ENCODE peak calls at places on chromosomes 16 and 17, in six cellular contexts. W is ovary, N is type B pancreatic cell, B is glutamatergic neuron, Z is nephron progenitor cell, Q is epithelial cell of esophagus. S is an unnamed sample.

GRCh38 chr17:74566132-74566753 is 1.1 kb downstream of the CD300H start:
- DNase-seq in N (no peak), Z (peak), Q (no peak), B (peak), W (no peak), S (peak)

GRCh38 chr17:14061666-14062560 is 7.4 kb upstream of the COX10 start:
- DNase-seq in B (no peak), W (no peak), N (no peak), Q (peak), Z (no peak), S (peak)

GRCh38 chr17:13005530-13005929 is 12.3 kb downstream of the ELAC2 start:
- DNase-seq in B (no peak), W (no peak), Z (no peak), N (no peak), Q (no peak), S (no peak)

GRCh38 chr17:76272541-76273434 is 7.6 kb downstream of the UBALD2 start:
- DNase-seq in W (no peak), B (no peak), Z (no peak), Q (no peak), N (no peak), S (no peak)

GRCh38 chr16:23155445-23156049 is 6.3 kb upstream of the USP31 start:
- DNase-seq in Q (no peak), W (no peak), N (no peak), Z (no peak), B (peak), S (no peak)

GRCh38 chr16:8187782-8188372 is 402.4 kb downstream of the TMEM114 start:
- DNase-seq in Z (no peak), Q (no peak), B (no peak), N (no peak), W (no peak), S (no peak)

GRCh38 chr17:48052956-48053757 is 5.0 kb downstream of the NFE2L1 start:
- DNase-seq in B (peak), Z (peak), Q (no peak), W (peak), N (no peak), S (peak)

GRCh38 chr16:57042157-57043111 is 49.9 kb upstream of the CPNE2 start:
- DNase-seq in Q (peak), N (no peak), W (no peak), Z (no peak), B (no peak), S (peak)

GRCh38 chr17:4938670-4939553 is 934 bp downstream of the SLC25A11 start:
- DNase-seq in N (no peak), W (no peak), Z (no peak), Q (no peak), B (no peak), S (no peak)

GRCh38 chr16:80004113-80004512 is 403.6 kb upstream of the MAF start:
- DNase-seq in W (no peak), Z (no peak), B (no peak), N (no peak), Q (no peak), S (no peak)

GRCh38 chr16:69049146-69049545 is 56.3 kb upstream of the HAS3 start:
- DNase-seq in Z (no peak), W (no peak), Q (peak), N (no peak), B (no peak), S (no peak)

GRCh38 chr16:59510008-59510424 is 775.9 kb upstream of the GOT2 start:
- DNase-seq in B (no peak), Q (peak), W (no peak), Z (no peak), N (no peak), S (no peak)

GRCh38 chr17:10327640-10328039 is 45.2 kb downstream of the MYH13 start:
- DNase-seq in N (peak), Z (peak), Q (peak), W (peak), B (peak), S (peak)

GRCh38 chr17:33291248-33292183 is 1.6 kb downstream of the ASIC2 start:
- DNase-seq in W (no peak), N (peak), B (peak), Q (peak), Z (peak), S (no peak)

GRCh38 chr16:65967376-65967775 is 399.1 kb upstream of the CDH5 start:
- DNase-seq in W (no peak), N (no peak), B (no peak), Z (no peak), Q (no peak), S (peak)

GRCh38 chr16:14371778-14372431 is 258.2 kb downstream of the PARN start:
- DNase-seq in B (no peak), N (no peak), Q (no peak), W (no peak), Z (no peak), S (no peak)

GRCh38 chr17:1769826-1770477 is 8.1 kb downstream of the SERPINF1 start:
- DNase-seq in Z (peak), W (no peak), N (no peak), Q (peak), B (peak), S (peak)

GRCh38 chr17:40561294-40561870 is 3.9 kb downstream of the CCR7 start:
- DNase-seq in N (no peak), Q (no peak), Z (no peak), B (no peak), W (no peak), S (no peak)

GRCh38 chr16:9364721-9365693 is 273.6 kb downstream of the HAPSTR1 start:
- DNase-seq in B (no peak), W (no peak), N (no peak), Z (no peak), Q (no peak), S (no peak)

GRCh38 chr16:68420366-68420765 is 27.9 kb downstream of the SMPD3 start:
- DNase-seq in B (no peak), Q (no peak), W (no peak), Z (no peak), N (no peak), S (no peak)

GRCh38 chr17:17532991-17533390 is 36.8 kb upstream of the RASD1 start:
- DNase-seq in Q (no peak), W (no peak), Z (no peak), N (no peak), B (no peak), S (no peak)

GRCh38 chr16:28218109-28218508 is 6.3 kb upstream of the XPO6 start:
- DNase-seq in W (no peak), B (no peak), Q (peak), N (no peak), Z (no peak), S (peak)

GRCh38 chr16:72862090-72862489 is 185.8 kb downstream of the ZFHX3 start:
- DNase-seq in W (no peak), Z (no peak), B (no peak), N (no peak), Q (no peak), S (no peak)

GRCh38 chr17:5135726-5136579 is 20.1 kb downstream of the USP6 start:
- DNase-seq in N (no peak), Z (no peak), Q (no peak), W (no peak), B (no peak), S (no peak)

GRCh38 chr16:78147846-78148535 is 48.5 kb downstream of the WWOX start:
- DNase-seq in W (no peak), Z (no peak), B (no peak), Q (peak), N (no peak), S (no peak)

GRCh38 chr17:68318103-68318991 is 27.1 kb downstream of the ARSG start:
- DNase-seq in Q (peak), B (no peak), W (no peak), Z (no peak), N (no peak), S (peak)

GRCh38 chr16:81315271-81316175 is 761 bp downstream of the GAN start:
- DNase-seq in Q (peak), B (peak), N (peak), W (peak), Z (peak), S (peak)

GRCh38 chr16:66128363-66128725 is 238.1 kb upstream of the CDH5 start:
- DNase-seq in Q (no peak), Z (no peak), W (no peak), B (no peak), N (no peak), S (no peak)

GRCh38 chr16:24577167-24577566 is 37.8 kb downstream of the RBBP6 start:
- DNase-seq in B (no peak), W (no peak), Q (peak), Z (no peak), N (no peak), S (no peak)

GRCh38 chr17:81129289-81129688 is 36.0 kb upstream of the PVALEF start:
- DNase-seq in B (no peak), Q (no peak), N (no peak), W (no peak), Z (no peak), S (no peak)
- TF ChIP-seq CTCF in B (no peak), Q (no peak), N (peak), W (no peak), Z (no peak), S (peak)

GRCh38 chr16:27193300-27193990 is 9.9 kb upstream of the KDM8 start:
- DNase-seq in N (no peak), B (no peak), Q (no peak), Z (no peak), W (no peak), S (no peak)

GRCh38 chr16:27188633-27189032 is 14.7 kb upstream of the KDM8 start:
- DNase-seq in N (no peak), Q (no peak), Z (no peak), W (no peak), B (no peak), S (no peak)

GRCh38 chr16:27190316-27190871 is 12.9 kb upstream of the KDM8 start:
- DNase-seq in B (no peak), Q (no peak), W (no peak), N (no peak), Z (no peak), S (no peak)

GRCh38 chr16:27191352-27191924 is 11.9 kb upstream of the KDM8 start:
- DNase-seq in Q (no peak), B (no peak), W (no peak), N (no peak), Z (no peak), S (no peak)

DNA sequence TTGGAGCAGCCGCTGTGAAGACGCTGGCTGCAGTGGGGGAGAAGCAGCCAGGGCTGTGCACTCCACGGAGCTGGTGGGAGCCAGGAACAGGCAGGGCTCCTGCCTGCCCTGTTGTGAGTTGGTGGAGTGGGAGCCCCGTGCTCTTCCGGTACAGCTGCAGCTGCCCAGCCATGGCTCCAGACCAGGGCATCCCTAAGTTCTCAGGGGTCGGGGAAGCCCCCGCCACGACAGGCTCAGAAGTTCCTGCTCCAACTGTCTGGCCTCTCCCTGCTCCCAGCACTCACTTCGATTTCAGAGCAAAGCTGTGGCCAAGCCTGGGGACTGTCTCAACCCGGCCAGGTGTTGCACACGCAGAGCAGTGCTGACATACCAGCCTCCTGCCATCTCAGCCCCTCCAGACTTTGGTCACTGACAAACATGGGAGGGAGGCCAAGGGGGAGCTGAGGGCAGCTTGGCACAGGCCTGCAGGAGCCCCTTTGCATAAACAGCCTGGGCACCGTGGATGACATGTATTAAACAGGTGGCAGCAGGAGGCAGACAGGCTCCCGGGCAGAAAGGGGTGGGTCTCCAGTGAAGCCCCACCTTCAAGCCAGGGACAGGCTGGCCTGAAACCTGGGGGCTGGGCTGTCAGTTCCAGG is 13.9 kb upstream of the KDM8 start:
- DNase-seq in Z (peak), W (no peak), B (no peak), N (no peak), Q (no peak), S (no peak)
- TF ChIP-seq CTCF in Z (no peak), W (no peak), B (no peak), N (no peak), Q (no peak), S (no peak)

DNA sequence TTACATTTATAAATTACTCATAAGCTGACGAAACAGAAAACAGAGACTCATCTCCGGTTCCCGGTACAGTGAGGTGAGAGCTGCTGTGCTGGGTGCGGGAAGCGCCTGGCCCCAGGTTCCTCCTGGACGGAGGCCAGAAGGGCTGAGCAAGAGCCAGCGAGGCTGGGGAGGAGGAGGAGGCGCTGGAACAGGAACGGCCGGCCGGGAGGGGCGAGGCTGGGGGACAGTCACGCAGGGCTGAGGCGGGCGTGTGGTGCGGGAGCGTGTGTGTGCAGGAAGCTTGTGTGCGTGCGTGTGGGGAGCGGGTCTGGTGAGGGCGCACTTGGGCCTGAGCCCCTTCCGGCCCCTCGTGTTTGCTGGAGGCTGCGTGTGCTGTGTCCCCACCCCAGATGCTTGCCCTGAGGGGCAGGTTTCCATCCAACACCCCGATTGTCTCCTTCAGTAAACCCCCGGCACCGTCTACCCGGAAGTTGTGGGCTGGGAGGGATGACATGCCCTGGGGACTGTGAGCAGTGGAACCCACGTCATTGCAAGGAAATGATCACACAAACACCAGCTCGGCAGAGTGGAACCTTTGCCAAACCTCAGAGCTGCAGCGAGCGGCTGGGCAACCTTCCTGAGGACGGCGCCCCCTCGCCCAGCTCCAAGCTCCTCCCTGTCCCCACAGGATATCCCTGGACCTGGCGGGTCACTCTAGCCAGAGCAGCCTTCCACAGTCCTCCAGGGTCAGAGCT is 19.4 kb downstream of the CD7 start:
- DNase-seq in Z (no peak), B (no peak), Q (peak), W (peak), N (no peak), S (peak)
- TF ChIP-seq CTCF in Z (no peak), B (no peak), Q (no peak), W (no peak), N (no peak), S (no peak)

GRCh38 chr16:51815527-51815926 is 664.5 kb upstream of the SALL1 start:
- DNase-seq in Z (no peak), B (no peak), Q (no peak), W (no peak), N (no peak), S (no peak)

GRCh38 chr16:51820176-51820575 is 669.1 kb upstream of the SALL1 start:
- DNase-seq in B (no peak), Z (no peak), W (no peak), Q (no peak), N (no peak), S (no peak)

GRCh38 chr16:51816929-51817328 is 665.9 kb upstream of the SALL1 start:
- DNase-seq in Z (no peak), Q (peak), N (no peak), W (no peak), B (no peak), S (peak)

GRCh38 chr16:51821527-51821926 is 670.5 kb upstream of the SALL1 start:
- DNase-seq in N (no peak), Q (no peak), B (no peak), W (no peak), Z (no peak), S (no peak)

DNA sequence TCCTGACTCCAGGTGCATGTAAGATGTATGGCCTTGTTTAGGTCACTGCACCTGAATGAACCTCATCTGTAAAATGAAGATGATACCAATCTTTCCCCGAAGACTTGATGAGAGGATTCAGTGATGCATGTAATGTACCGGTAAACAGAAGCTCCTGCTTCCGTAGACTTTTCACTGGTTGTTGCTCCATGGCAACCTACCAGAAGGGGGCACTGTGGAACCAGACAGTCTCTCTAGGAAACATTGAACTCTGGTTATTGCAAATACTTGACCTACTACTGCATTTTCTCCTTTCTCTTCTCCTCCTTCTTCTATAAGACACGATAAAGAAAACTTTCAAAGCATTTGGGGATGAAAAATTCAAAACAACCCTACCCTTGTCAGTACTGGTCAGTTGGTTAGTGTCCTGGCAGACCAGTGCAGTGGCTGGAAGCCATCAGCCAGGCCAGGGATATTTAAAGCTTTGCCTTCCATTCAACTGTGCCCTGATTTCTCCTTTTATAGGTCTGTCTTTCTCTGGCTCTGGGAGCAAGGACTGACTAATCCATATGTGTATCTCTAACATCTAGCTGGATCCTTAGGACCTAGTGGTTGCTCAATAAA is 667.4 kb upstream of the SALL1 start:
- DNase-seq in Z (peak), B (peak), W (no peak), N (no peak), Q (peak), S (peak)
- TF ChIP-seq CTCF in Z (peak), B (peak), W (no peak), N (peak), Q (peak), S (peak)

GRCh38 chr16:83888672-83889044 is 10.3 kb upstream of the MLYCD start:
- DNase-seq in Z (no peak), N (no peak), Q (no peak), W (no peak), B (no peak), S (no peak)

GRCh38 chr16:83887564-83887963 is 11.4 kb upstream of the MLYCD start:
- DNase-seq in N (no peak), Q (no peak), B (peak), Z (no peak), W (no peak), S (no peak)

GRCh38 chr16:83886199-83886971 is 12.5 kb upstream of the MLYCD start:
- DNase-seq in W (no peak), B (no peak), N (no peak), Q (no peak), Z (no peak), S (no peak)

GRCh38 chr16:83890359-83890758 is 8.6 kb upstream of the MLYCD start:
- DNase-seq in W (no peak), N (no peak), Z (no peak), B (no peak), Q (no peak), S (no peak)

GRCh38 chr16:83887088-83887487 is 11.8 kb upstream of the MLYCD start:
- DNase-seq in B (peak), W (no peak), Q (peak), N (no peak), Z (no peak), S (peak)
- TF ChIP-seq CTCF in B (no peak), W (no peak), Q (peak), N (peak), Z (peak), S (peak)

DNA sequence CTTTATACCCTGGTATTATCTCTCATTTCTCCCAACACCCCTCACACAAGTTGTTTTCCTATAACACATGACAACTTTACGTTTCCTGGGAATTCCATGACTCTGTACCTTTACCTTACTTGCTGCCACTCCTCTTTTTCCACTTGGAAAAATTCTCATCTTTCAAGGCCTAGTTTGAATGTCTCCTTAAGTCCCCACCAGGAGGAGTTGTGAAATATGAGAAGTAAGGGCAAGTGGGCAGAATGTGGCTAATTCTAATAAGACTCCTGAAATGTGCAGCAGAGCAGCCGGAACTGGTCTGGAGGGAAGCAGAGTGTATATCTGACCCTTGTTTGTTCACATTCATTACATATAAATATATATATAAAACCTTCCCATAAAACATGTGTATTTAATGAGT is 39.7 kb downstream of the BRCA1 start:
- DNase-seq in Z (no peak), N (no peak), Q (peak), B (no peak), W (no peak), S (peak)
- TF ChIP-seq CTCF in Z (no peak), N (no peak), Q (no peak), B (no peak), W (no peak), S (no peak)

DNA sequence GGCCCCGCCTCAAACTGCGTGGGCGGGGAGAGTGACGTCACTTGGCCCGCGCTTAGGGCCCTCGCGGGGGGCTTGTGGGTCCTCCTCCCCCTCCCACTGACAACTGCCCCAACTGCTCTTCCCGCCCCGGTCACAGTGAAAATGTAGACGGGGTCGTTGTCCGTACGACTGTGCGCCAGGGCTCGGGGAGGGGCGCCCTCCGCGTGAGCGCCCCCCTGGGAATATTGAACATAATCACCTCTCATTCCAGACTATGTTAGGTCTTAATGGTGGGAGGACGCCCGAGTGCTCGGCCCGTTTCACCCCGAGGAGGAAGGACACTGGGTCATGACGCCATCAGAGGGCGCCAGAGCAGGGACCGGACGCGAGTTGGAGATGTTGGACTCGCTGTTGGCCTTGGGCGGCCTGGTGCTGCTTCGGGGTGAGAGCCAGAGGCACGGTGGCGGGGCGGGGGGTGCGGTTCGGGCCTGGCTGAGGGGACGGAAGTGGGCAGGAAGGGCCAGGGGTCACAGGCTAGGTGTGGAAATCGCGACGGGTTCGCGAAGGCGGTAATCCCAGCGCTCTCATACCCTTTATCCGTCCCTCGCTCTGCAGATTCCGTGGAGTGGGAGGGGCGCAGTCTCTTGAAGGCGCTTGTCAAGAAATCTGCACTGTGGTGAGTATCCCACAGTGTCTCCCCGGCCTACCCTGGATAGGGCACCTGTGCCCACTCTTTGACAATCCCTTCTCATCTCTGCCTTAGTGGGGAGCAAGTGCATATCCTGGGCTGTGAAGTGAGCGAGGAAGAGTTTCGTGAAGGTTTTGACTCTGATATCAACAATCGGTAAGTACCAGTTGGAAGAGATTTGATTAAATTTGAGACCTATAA is at the start of gene ELP5:
- DNase-seq in N (peak), W (peak), Q (peak), B (peak), Z (peak), S (peak)
- TF ChIP-seq CTCF in N (peak), W (no peak), Q (no peak), B (peak), Z (no peak), S (no peak)